ENCODE peak calls at places on chromosomes 13 and 19, in eight cellular contexts. One of them, this sample, is unnamed.

GRCh38 chr13:26484196-26484595 is 73.3 kb upstream of the WASF3 start:
- DNase-seq in naive thymus-derived CD8-positive, alpha-beta T cell: no peak
- DNase-seq in A549: no peak
- DNase-seq in epithelial cell of prostate: no peak
- DNase-seq in tibial nerve: no peak
- DNase-seq in tibial artery: no peak
- DNase-seq in activated T-helper 1 cell treated with anti-CD3 and anti-CD28 coated beads, Interleukin-12 subunit alpha, Interleukin-12 subunit beta, Interleukin-2, Interleukin-4 antibody, amounts not matched to agents 30 ng/mL and 10 ng/mL and 1 ng/mL, durations not matched to agents 14 hours and 24 hours and 36 hours: no peak
- DNase-seq in stimulated activated CD4-positive, alpha-beta T cell treated with anti-CD3 and anti-CD28 coated beads, Interleukin-1b, Interleukin-23, amount 100 ng/mL, for 24 hours: no peak
- DNase-seq in this sample: no peak

GRCh38 chr13:39036212-39036611 is 1.7 kb downstream of the PROSER1 start:
- DNase-seq in naive thymus-derived CD8-positive, alpha-beta T cell: no peak
- DNase-seq in A549: no peak
- DNase-seq in epithelial cell of prostate: no peak
- DNase-seq in tibial nerve: no peak
- DNase-seq in tibial artery: no peak
- DNase-seq in activated T-helper 1 cell treated with anti-CD3 and anti-CD28 coated beads, Interleukin-12 subunit alpha, Interleukin-12 subunit beta, Interleukin-2, Interleukin-4 antibody, amounts not matched to agents 30 ng/mL and 10 ng/mL and 1 ng/mL, durations not matched to agents 14 hours and 24 hours and 36 hours: no peak
- DNase-seq in stimulated activated CD4-positive, alpha-beta T cell treated with anti-CD3 and anti-CD28 coated beads, Interleukin-1b, Interleukin-23, amount 100 ng/mL, for 24 hours: no peak
- DNase-seq in this sample: no peak

GRCh38 chr13:27288397-27288796 is 17.8 kb downstream of the RASL11A start:
- DNase-seq in naive thymus-derived CD8-positive, alpha-beta T cell: no peak
- DNase-seq in A549: no peak
- DNase-seq in epithelial cell of prostate: no peak
- DNase-seq in tibial nerve: no peak
- DNase-seq in tibial artery: no peak
- DNase-seq in activated T-helper 1 cell treated with anti-CD3 and anti-CD28 coated beads, Interleukin-12 subunit alpha, Interleukin-12 subunit beta, Interleukin-2, Interleukin-4 antibody, amounts not matched to agents 30 ng/mL and 10 ng/mL and 1 ng/mL, durations not matched to agents 14 hours and 24 hours and 36 hours: no peak
- DNase-seq in stimulated activated CD4-positive, alpha-beta T cell treated with anti-CD3 and anti-CD28 coated beads, Interleukin-1b, Interleukin-23, amount 100 ng/mL, for 24 hours: no peak
- DNase-seq in this sample: no peak

GRCh38 chr19:19900124-19900523 is 622 bp upstream of the ZNF93 start:
- DNase-seq in naive thymus-derived CD8-positive, alpha-beta T cell: no peak
- DNase-seq in A549: no peak
- DNase-seq in epithelial cell of prostate: no peak
- DNase-seq in tibial nerve: no peak
- DNase-seq in tibial artery: no peak
- DNase-seq in activated T-helper 1 cell treated with anti-CD3 and anti-CD28 coated beads, Interleukin-12 subunit alpha, Interleukin-12 subunit beta, Interleukin-2, Interleukin-4 antibody, amounts not matched to agents 30 ng/mL and 10 ng/mL and 1 ng/mL, durations not matched to agents 14 hours and 24 hours and 36 hours: no peak
- DNase-seq in stimulated activated CD4-positive, alpha-beta T cell treated with anti-CD3 and anti-CD28 coated beads, Interleukin-1b, Interleukin-23, amount 100 ng/mL, for 24 hours: no peak
- DNase-seq in this sample: peak

GRCh38 chr13:45396548-45397095 is 21.6 kb downstream of the SLC25A30 start:
- DNase-seq in naive thymus-derived CD8-positive, alpha-beta T cell: peak
- DNase-seq in A549: no peak
- DNase-seq in epithelial cell of prostate: no peak
- DNase-seq in tibial nerve: no peak
- DNase-seq in tibial artery: no peak
- DNase-seq in activated T-helper 1 cell treated with anti-CD3 and anti-CD28 coated beads, Interleukin-12 subunit alpha, Interleukin-12 subunit beta, Interleukin-2, Interleukin-4 antibody, amounts not matched to agents 30 ng/mL and 10 ng/mL and 1 ng/mL, durations not matched to agents 14 hours and 24 hours and 36 hours: no peak
- DNase-seq in stimulated activated CD4-positive, alpha-beta T cell treated with anti-CD3 and anti-CD28 coated beads, Interleukin-1b, Interleukin-23, amount 100 ng/mL, for 24 hours: no peak
- DNase-seq in this sample: no peak

GRCh38 chr19:57747472-57747807 is 825 bp downstream of the ZNF776 start:
- DNase-seq in naive thymus-derived CD8-positive, alpha-beta T cell: no peak
- DNase-seq in A549: no peak
- DNase-seq in epithelial cell of prostate: no peak
- DNase-seq in tibial nerve: no peak
- DNase-seq in tibial artery: no peak
- DNase-seq in activated T-helper 1 cell treated with anti-CD3 and anti-CD28 coated beads, Interleukin-12 subunit alpha, Interleukin-12 subunit beta, Interleukin-2, Interleukin-4 antibody, amounts not matched to agents 30 ng/mL and 10 ng/mL and 1 ng/mL, durations not matched to agents 14 hours and 24 hours and 36 hours: no peak
- DNase-seq in stimulated activated CD4-positive, alpha-beta T cell treated with anti-CD3 and anti-CD28 coated beads, Interleukin-1b, Interleukin-23, amount 100 ng/mL, for 24 hours: no peak
- DNase-seq in this sample: no peak

GRCh38 chr19:6739884-6740588 is 556 bp downstream of the TRIP10 start:
- DNase-seq in naive thymus-derived CD8-positive, alpha-beta T cell: no peak
- DNase-seq in A549: peak
- DNase-seq in epithelial cell of prostate: no peak
- DNase-seq in tibial nerve: no peak
- DNase-seq in tibial artery: no peak
- DNase-seq in activated T-helper 1 cell treated with anti-CD3 and anti-CD28 coated beads, Interleukin-12 subunit alpha, Interleukin-12 subunit beta, Interleukin-2, Interleukin-4 antibody, amounts not matched to agents 30 ng/mL and 10 ng/mL and 1 ng/mL, durations not matched to agents 14 hours and 24 hours and 36 hours: no peak
- DNase-seq in stimulated activated CD4-positive, alpha-beta T cell treated with anti-CD3 and anti-CD28 coated beads, Interleukin-1b, Interleukin-23, amount 100 ng/mL, for 24 hours: no peak
- DNase-seq in this sample: no peak

GRCh38 chr13:111058796-111059506 is 56.2 kb upstream of the ARHGEF7 start:
- DNase-seq in naive thymus-derived CD8-positive, alpha-beta T cell: no peak
- DNase-seq in A549: no peak
- DNase-seq in epithelial cell of prostate: no peak
- DNase-seq in tibial nerve: no peak
- DNase-seq in tibial artery: peak
- DNase-seq in activated T-helper 1 cell treated with anti-CD3 and anti-CD28 coated beads, Interleukin-12 subunit alpha, Interleukin-12 subunit beta, Interleukin-2, Interleukin-4 antibody, amounts not matched to agents 30 ng/mL and 10 ng/mL and 1 ng/mL, durations not matched to agents 14 hours and 24 hours and 36 hours: no peak
- DNase-seq in stimulated activated CD4-positive, alpha-beta T cell treated with anti-CD3 and anti-CD28 coated beads, Interleukin-1b, Interleukin-23, amount 100 ng/mL, for 24 hours: no peak
- DNase-seq in this sample: peak

GRCh38 chr19:49403404-49404187 is 15.5 kb downstream of the KASH5 start:
- DNase-seq in naive thymus-derived CD8-positive, alpha-beta T cell: no peak
- DNase-seq in A549: no peak
- DNase-seq in epithelial cell of prostate: no peak
- DNase-seq in tibial nerve: no peak
- DNase-seq in tibial artery: no peak
- DNase-seq in activated T-helper 1 cell treated with anti-CD3 and anti-CD28 coated beads, Interleukin-12 subunit alpha, Interleukin-12 subunit beta, Interleukin-2, Interleukin-4 antibody, amounts not matched to agents 30 ng/mL and 10 ng/mL and 1 ng/mL, durations not matched to agents 14 hours and 24 hours and 36 hours: no peak
- DNase-seq in stimulated activated CD4-positive, alpha-beta T cell treated with anti-CD3 and anti-CD28 coated beads, Interleukin-1b, Interleukin-23, amount 100 ng/mL, for 24 hours: no peak
- DNase-seq in this sample: no peak

GRCh38 chr19:22286151-22286810 is at the start of gene ZNF729:
- DNase-seq in naive thymus-derived CD8-positive, alpha-beta T cell: no peak
- DNase-seq in A549: no peak
- DNase-seq in epithelial cell of prostate: no peak
- DNase-seq in tibial nerve: no peak
- DNase-seq in tibial artery: no peak
- DNase-seq in activated T-helper 1 cell treated with anti-CD3 and anti-CD28 coated beads, Interleukin-12 subunit alpha, Interleukin-12 subunit beta, Interleukin-2, Interleukin-4 antibody, amounts not matched to agents 30 ng/mL and 10 ng/mL and 1 ng/mL, durations not matched to agents 14 hours and 24 hours and 36 hours: no peak
- DNase-seq in stimulated activated CD4-positive, alpha-beta T cell treated with anti-CD3 and anti-CD28 coated beads, Interleukin-1b, Interleukin-23, amount 100 ng/mL, for 24 hours: no peak
- DNase-seq in this sample: no peak

GRCh38 chr13:20141238-20142018 is 19.4 kb downstream of the GJA3 start:
- DNase-seq in naive thymus-derived CD8-positive, alpha-beta T cell: no peak
- DNase-seq in A549: no peak
- DNase-seq in epithelial cell of prostate: no peak
- DNase-seq in tibial nerve: no peak
- DNase-seq in tibial artery: no peak
- DNase-seq in activated T-helper 1 cell treated with anti-CD3 and anti-CD28 coated beads, Interleukin-12 subunit alpha, Interleukin-12 subunit beta, Interleukin-2, Interleukin-4 antibody, amounts not matched to agents 30 ng/mL and 10 ng/mL and 1 ng/mL, durations not matched to agents 14 hours and 24 hours and 36 hours: no peak
- DNase-seq in stimulated activated CD4-positive, alpha-beta T cell treated with anti-CD3 and anti-CD28 coated beads, Interleukin-1b, Interleukin-23, amount 100 ng/mL, for 24 hours: no peak
- DNase-seq in this sample: no peak

GRCh38 chr13:111284579-111284978 is 35.9 kb upstream of the TEX29 start:
- DNase-seq in naive thymus-derived CD8-positive, alpha-beta T cell: no peak
- DNase-seq in A549: no peak
- DNase-seq in epithelial cell of prostate: no peak
- DNase-seq in tibial nerve: no peak
- DNase-seq in tibial artery: no peak
- DNase-seq in activated T-helper 1 cell treated with anti-CD3 and anti-CD28 coated beads, Interleukin-12 subunit alpha, Interleukin-12 subunit beta, Interleukin-2, Interleukin-4 antibody, amounts not matched to agents 30 ng/mL and 10 ng/mL and 1 ng/mL, durations not matched to agents 14 hours and 24 hours and 36 hours: no peak
- DNase-seq in stimulated activated CD4-positive, alpha-beta T cell treated with anti-CD3 and anti-CD28 coated beads, Interleukin-1b, Interleukin-23, amount 100 ng/mL, for 24 hours: no peak
- DNase-seq in this sample: no peak

GRCh38 chr13:39417643-39418042 is 185.3 kb downstream of the LHFPL6 start:
- DNase-seq in naive thymus-derived CD8-positive, alpha-beta T cell: no peak
- DNase-seq in A549: no peak
- DNase-seq in epithelial cell of prostate: no peak
- DNase-seq in tibial nerve: no peak
- DNase-seq in tibial artery: no peak
- DNase-seq in activated T-helper 1 cell treated with anti-CD3 and anti-CD28 coated beads, Interleukin-12 subunit alpha, Interleukin-12 subunit beta, Interleukin-2, Interleukin-4 antibody, amounts not matched to agents 30 ng/mL and 10 ng/mL and 1 ng/mL, durations not matched to agents 14 hours and 24 hours and 36 hours: no peak
- DNase-seq in stimulated activated CD4-positive, alpha-beta T cell treated with anti-CD3 and anti-CD28 coated beads, Interleukin-1b, Interleukin-23, amount 100 ng/mL, for 24 hours: no peak
- DNase-seq in this sample: no peak

GRCh38 chr19:2616741-2617392 is 85.6 kb downstream of the GNG7 start:
- DNase-seq in naive thymus-derived CD8-positive, alpha-beta T cell: no peak
- DNase-seq in A549: no peak
- DNase-seq in epithelial cell of prostate: no peak
- DNase-seq in tibial nerve: peak
- DNase-seq in tibial artery: peak
- DNase-seq in activated T-helper 1 cell treated with anti-CD3 and anti-CD28 coated beads, Interleukin-12 subunit alpha, Interleukin-12 subunit beta, Interleukin-2, Interleukin-4 antibody, amounts not matched to agents 30 ng/mL and 10 ng/mL and 1 ng/mL, durations not matched to agents 14 hours and 24 hours and 36 hours: no peak
- DNase-seq in stimulated activated CD4-positive, alpha-beta T cell treated with anti-CD3 and anti-CD28 coated beads, Interleukin-1b, Interleukin-23, amount 100 ng/mL, for 24 hours: no peak
- DNase-seq in this sample: no peak

GRCh38 chr19:57850553-57851017 is 926 bp downstream of the ZNF587 start:
- DNase-seq in naive thymus-derived CD8-positive, alpha-beta T cell: no peak
- DNase-seq in A549: peak
- DNase-seq in epithelial cell of prostate: peak
- DNase-seq in tibial nerve: no peak
- DNase-seq in tibial artery: no peak
- DNase-seq in activated T-helper 1 cell treated with anti-CD3 and anti-CD28 coated beads, Interleukin-12 subunit alpha, Interleukin-12 subunit beta, Interleukin-2, Interleukin-4 antibody, amounts not matched to agents 30 ng/mL and 10 ng/mL and 1 ng/mL, durations not matched to agents 14 hours and 24 hours and 36 hours: no peak
- DNase-seq in stimulated activated CD4-positive, alpha-beta T cell treated with anti-CD3 and anti-CD28 coated beads, Interleukin-1b, Interleukin-23, amount 100 ng/mL, for 24 hours: no peak
- DNase-seq in this sample: no peak

GRCh38 chr13:105957769-105958438 is 577.6 kb downstream of the EFNB2 start:
- DNase-seq in naive thymus-derived CD8-positive, alpha-beta T cell: no peak
- DNase-seq in A549: no peak
- DNase-seq in epithelial cell of prostate: no peak
- DNase-seq in tibial nerve: no peak
- DNase-seq in tibial artery: no peak
- DNase-seq in activated T-helper 1 cell treated with anti-CD3 and anti-CD28 coated beads, Interleukin-12 subunit alpha, Interleukin-12 subunit beta, Interleukin-2, Interleukin-4 antibody, amounts not matched to agents 30 ng/mL and 10 ng/mL and 1 ng/mL, durations not matched to agents 14 hours and 24 hours and 36 hours: no peak
- DNase-seq in stimulated activated CD4-positive, alpha-beta T cell treated with anti-CD3 and anti-CD28 coated beads, Interleukin-1b, Interleukin-23, amount 100 ng/mL, for 24 hours: no peak
- DNase-seq in this sample: no peak

This sample was measured in fibroblast of gingiva.